ENCODE peak calls at places on chromosomes 4 and X, in seven cellular contexts. G is PC-9, T is astrocyte, D is A549, N is fibroblast of lung, X is H9, B is IMR-90. Q is an unnamed sample.

GRCh38 chr4:122218762-122219161 is 66.6 kb downstream of the BLTP1 start:
- DNase-seq in X (no peak), G (no peak), D (no peak), T (no peak), B (peak), N (peak), Q (peak)

GRCh38 chrX:134969726-134970125 is 21.1 kb upstream of the SMIM10 start:
- DNase-seq in X (no peak), N (peak), B (no peak), G (no peak), T (no peak), D (no peak), Q (peak)

GRCh38 chrX:120857240-120857639 is 18.4 kb downstream of the CT47B1 start:
- DNase-seq in T (no peak), X (peak), B (no peak), N (no peak), D (no peak), G (no peak), Q (peak)

GRCh38 chrX:42680651-42681050 is 97.3 kb downstream of the PPP1R2C start:
- DNase-seq in T (peak), X (peak), B (no peak), D (no peak), N (peak), G (no peak), Q (no peak)

GRCh38 chr4:101689220-101689619 is 101.3 kb upstream of the BANK1 start:
- DNase-seq in X (no peak), D (no peak), G (no peak), B (no peak), N (no peak), T (no peak), Q (no peak)

GRCh38 chr4:3221996-3222395 is 27.0 kb upstream of the MSANTD1 start:
- DNase-seq in B (no peak), T (no peak), D (no peak), G (no peak), X (no peak), N (no peak), Q (no peak)

GRCh38 chr4:168711197-168712120 is 214.6 kb downstream of the PALLD start:
- DNase-seq in B (peak), T (peak), G (no peak), D (no peak), N (peak), X (no peak), Q (peak)

GRCh38 chr4:156974264-156974663 is 2.7 kb upstream of the PDGFC start:
- DNase-seq in X (no peak), N (peak), B (peak), G (no peak), D (no peak), T (peak), Q (no peak)

GRCh38 chr4:80184791-80185756 is 12.2 kb upstream of the PRDM8 start:
- DNase-seq in X (peak), D (no peak), B (no peak), N (no peak), G (no peak), T (no peak), Q (peak)

GRCh38 chr4:138891610-138892009 is 124.0 kb upstream of the NOCT start:
- DNase-seq in B (no peak), G (no peak), D (no peak), N (no peak), T (no peak), X (no peak), Q (peak)

GRCh38 chr4:182255421-182256190 is 12.4 kb downstream of the TENM3 start:
- DNase-seq in B (no peak), T (no peak), G (no peak), N (no peak), D (peak), X (no peak), Q (no peak)

GRCh38 chrX:128901018-128901417 is 622.3 kb downstream of the SMARCA1 start:
- DNase-seq in D (no peak), G (no peak), T (no peak), X (no peak), N (no peak), B (no peak), Q (no peak)

GRCh38 chr4:6199344-6199921 is 916 bp downstream of the JAKMIP1 start:
- DNase-seq in X (no peak), G (no peak), B (no peak), N (no peak), D (no peak), T (peak), Q (no peak)

GRCh38 chrX:34218063-34218462 is 85.9 kb upstream of the FAM47A start:
- DNase-seq in N (no peak), G (peak), X (no peak), T (no peak), D (no peak), B (no peak), Q (no peak)

GRCh38 chr4:123477804-123478209 is 81.2 kb downstream of the SPRY1 start:
- DNase-seq in T (peak), D (no peak), B (peak), N (peak), X (no peak), G (no peak), Q (peak)

GRCh38 chrX:110015027-110015426 is 12.1 kb downstream of the TMEM164 start:
- DNase-seq in N (peak), B (no peak), G (no peak), X (no peak), D (no peak), T (no peak), Q (no peak)

GRCh38 chr4:130185123-130185522 is 1089.2 kb downstream of the C4orf33 start:
- DNase-seq in G (no peak), N (no peak), X (no peak), B (no peak), D (no peak), T (no peak), Q (no peak)

GRCh38 chrX:18877472-18877871 is 106.4 kb downstream of the PHKA2 start:
- DNase-seq in X (no peak), N (no peak), G (no peak), T (no peak), D (no peak), B (no peak), Q (no peak)

GRCh38 chr4:80610845-80611244 is 275.3 kb downstream of the CFAP299 start:
- DNase-seq in N (peak), D (no peak), B (peak), T (peak), G (no peak), X (no peak), Q (peak)

DNA sequence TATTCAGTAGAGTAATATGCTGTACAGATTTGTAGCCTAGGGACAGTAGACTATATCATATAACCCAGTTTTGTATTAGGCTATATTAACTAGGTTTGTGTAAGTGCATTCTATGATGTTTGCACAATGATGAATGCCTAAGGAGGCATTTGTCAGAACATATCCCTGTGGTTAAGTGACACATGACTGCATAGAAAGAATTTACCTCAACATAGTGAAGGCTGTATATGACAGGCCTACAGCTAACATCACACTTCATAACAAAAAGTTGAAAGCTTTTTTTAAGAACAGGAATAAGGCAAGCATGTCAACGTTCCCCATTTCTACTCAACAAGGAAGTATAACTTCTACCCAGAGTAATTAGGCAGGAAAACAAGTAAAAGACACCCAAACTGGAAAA is 165.9 kb upstream of the NDST4 start:
- DNase-seq in T (no peak), G (no peak), B (no peak), X (no peak), D (no peak), N (no peak), Q (no peak)
- H3K4me2 ChIP-seq in T (no peak), G (no peak), B (no peak), X (no peak), D (no peak), N (no peak), Q (no peak)

GRCh38 chr4:186724048-186724860 is 598 bp upstream of the FAT1 start:
- DNase-seq in B (peak), T (peak), N (peak), G (peak), X (peak), D (peak), Q (peak)

GRCh38 chr4:186723207-186724047 is at the start of gene FAT1:
- DNase-seq in T (peak), D (peak), X (peak), N (peak), B (peak), G (no peak), Q (peak)

GRCh38 chr4:186719925-186720694 is 3.5 kb downstream of the FAT1 start:
- DNase-seq in T (no peak), N (peak), D (no peak), X (no peak), G (no peak), B (no peak), Q (peak)

GRCh38 chr4:186724861-186725419 is 1.3 kb upstream of the FAT1 start:
- DNase-seq in X (no peak), D (no peak), N (peak), B (peak), T (peak), G (peak), Q (peak)

DNA sequence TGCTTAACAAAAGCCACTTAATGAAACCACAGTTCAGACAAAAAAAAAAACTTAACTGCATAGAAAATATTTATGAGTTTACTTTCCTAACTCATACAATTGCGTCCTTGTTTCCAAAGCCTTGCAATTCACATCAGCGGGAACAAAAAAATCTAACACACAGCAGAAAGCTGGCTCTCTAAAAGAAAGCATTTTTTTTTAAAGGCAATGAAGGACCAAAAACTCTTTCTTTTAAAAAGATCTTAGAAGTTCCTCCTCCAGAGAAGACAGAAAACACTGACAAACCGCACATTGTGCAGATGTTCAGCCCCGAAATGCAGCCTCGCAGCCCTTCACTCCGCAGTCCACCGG is 825 bp downstream of the FAT1 start:
- DNase-seq in D (no peak), X (no peak), N (peak), T (no peak), B (no peak), G (no peak), Q (no peak)
- H3K4me2 ChIP-seq in D (peak), X (peak), N (peak), T (peak), B (peak), G (peak), Q (peak)

GRCh38 chrX:24150051-24150790 is 692 bp downstream of the ZFX start:
- DNase-seq in N (peak), B (peak), X (peak), T (peak), D (peak), G (peak), Q (peak)

GRCh38 chrX:24148118-24148517 is 1.4 kb upstream of the ZFX start:
- DNase-seq in G (no peak), N (no peak), T (no peak), X (no peak), D (no peak), B (peak), Q (no peak)

GRCh38 chrX:24149346-24150050 is at the start of gene ZFX:
- DNase-seq in D (no peak), N (peak), T (peak), X (peak), G (no peak), B (peak), Q (peak)

GRCh38 chrX:24147165-24147564 is 2.4 kb upstream of the ZFX start:
- DNase-seq in G (no peak), B (no peak), T (no peak), N (no peak), X (no peak), D (no peak), Q (no peak)

DNA sequence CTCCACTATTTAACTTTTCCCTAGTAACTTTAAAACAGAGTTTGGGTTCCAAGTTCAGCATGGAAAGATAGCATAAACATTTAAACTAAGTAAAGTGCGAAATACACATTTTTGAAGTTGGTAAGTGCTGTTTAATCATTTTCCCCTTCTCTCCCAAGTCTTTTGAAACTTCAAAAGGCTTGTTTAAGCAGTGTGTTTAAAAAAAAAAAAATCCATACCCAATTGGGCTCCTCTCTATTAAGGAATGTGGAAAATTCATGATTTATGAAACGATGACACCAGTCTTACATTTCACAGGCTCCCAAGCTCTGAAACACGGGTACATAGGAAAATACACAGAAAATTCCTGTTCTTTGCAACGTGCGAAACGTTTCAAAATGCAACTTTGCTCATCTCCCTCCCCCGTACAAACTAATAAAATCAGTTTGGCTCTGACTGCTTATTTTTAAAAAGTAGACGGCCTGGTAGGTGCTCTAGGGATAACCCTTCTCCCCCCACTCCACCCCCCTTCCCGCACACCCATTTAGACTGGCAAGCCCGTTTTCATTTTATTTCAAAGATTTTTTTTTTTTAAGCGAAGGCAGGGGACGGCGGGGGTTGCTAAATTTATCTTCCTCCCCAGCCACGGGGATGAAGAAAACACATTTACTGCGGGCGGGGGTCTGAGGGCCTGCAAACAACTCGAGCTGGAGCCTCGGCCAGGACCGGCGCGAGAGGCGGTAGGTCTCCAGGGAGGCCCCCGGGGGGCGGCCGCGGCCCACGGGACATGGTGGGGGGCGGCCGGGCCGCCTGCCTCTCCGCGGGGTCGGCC is 789 bp upstream of the ZFX start:
- DNase-seq in N (peak), X (no peak), B (peak), G (no peak), T (peak), D (no peak), Q (peak)
- H3K4me2 ChIP-seq in N (peak), X (peak), B (peak), G (peak), T (peak), D (peak), Q (peak)

DNA sequence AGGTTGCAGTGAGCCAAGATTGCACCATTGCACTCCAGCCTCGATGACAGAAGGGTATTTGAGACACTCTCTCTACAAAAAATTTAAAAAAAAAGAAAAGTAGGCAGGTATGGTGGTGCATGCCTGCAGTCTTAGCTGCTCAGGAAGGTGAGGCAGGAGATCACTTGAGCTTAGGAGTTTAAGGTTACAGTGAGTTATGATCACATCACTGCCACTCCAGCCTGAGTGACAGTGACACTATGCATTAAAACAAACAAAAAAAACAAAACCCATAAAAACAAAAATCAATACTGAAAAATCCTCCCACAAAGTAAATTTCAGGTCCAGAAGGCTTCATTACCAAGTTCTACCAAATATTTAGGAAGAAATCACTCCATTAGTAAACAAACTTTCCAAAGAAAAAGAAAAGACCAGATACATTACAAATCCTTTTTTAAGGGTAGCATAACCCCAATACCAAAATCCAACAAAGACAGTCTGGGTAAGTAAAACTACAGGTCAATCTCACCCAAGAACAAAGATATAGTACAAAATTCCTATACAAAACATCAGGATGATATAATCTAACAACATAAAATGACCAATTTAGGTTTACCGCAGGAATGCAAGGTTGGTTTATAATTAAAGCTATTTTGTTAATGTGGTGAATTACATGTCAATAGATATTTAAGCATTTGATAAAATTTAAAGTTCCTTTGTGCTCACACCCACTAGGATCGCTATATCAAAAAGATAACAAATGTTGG is 11.7 kb downstream of the NELFA start:
- DNase-seq in T (no peak), X (no peak), D (no peak), N (no peak), G (no peak), B (no peak), Q (no peak)
- H3K4me2 ChIP-seq in T (no peak), X (no peak), D (no peak), N (no peak), G (peak), B (no peak), Q (no peak)

Q was measured in GM23248.